ENCODE peak calls at places on chromosomes 7 and 10, in six cellular contexts. E is left ventricle myocardium superior; H is left cardiac atrium; R is stimulated activated effector memory CD8-positive, alpha-beta T cell treated with anti-CD3 and anti-CD28 coated beads, Interleukin-12 subunit alpha, Interleukin-12 subunit beta, amount 100 ng/mL, for 72 hours; N is activated naive CD4-positive, alpha-beta T cell; O is HL-60. A is an unnamed sample.

GRCh38 chr10:71124921-71125748 is 87.2 kb upstream of the UNC5B start:
- DNase-seq in E (peak), H (no peak), R (peak), N (no peak), O (no peak), A (no peak)

GRCh38 chr10:111175786-111176185 is 99.0 kb downstream of the ADRA2A start:
- DNase-seq in E (no peak), H (no peak), R (no peak), N (no peak), O (no peak), A (no peak)

GRCh38 chr10:28317735-28318134 is 14.9 kb upstream of the MPP7 start:
- DNase-seq in E (no peak), H (no peak), R (no peak), N (no peak), O (no peak), A (no peak)

GRCh38 chr7:6419310-6419773 is 28.4 kb downstream of the DAGLB start:
- DNase-seq in E (peak), H (no peak), R (no peak), N (no peak), O (no peak), A (no peak)

GRCh38 chr10:85792533-85792858 is 574.1 kb downstream of the GRID1 start:
- DNase-seq in E (no peak), H (no peak), R (no peak), N (no peak), O (no peak), A (no peak)

GRCh38 chr7:46566375-46566774 is 645.3 kb upstream of the IGFBP3 start:
- DNase-seq in E (no peak), H (no peak), R (no peak), N (no peak), O (no peak), A (no peak)

GRCh38 chr7:156610130-156610529 is 30.4 kb upstream of the RNF32 start:
- DNase-seq in E (no peak), H (no peak), R (no peak), N (no peak), O (no peak), A (no peak)

GRCh38 chr7:111486472-111487142 is 75.7 kb downstream of the IMMP2L start:
- DNase-seq in E (no peak), H (no peak), R (no peak), N (no peak), O (no peak), A (peak)

GRCh38 chr10:113605207-113605606 is 52.4 kb downstream of the HABP2 start:
- DNase-seq in E (no peak), H (no peak), R (no peak), N (no peak), O (no peak), A (no peak)

GRCh38 chr7:1748076-1748750 is 78.1 kb downstream of the ELFN1 start:
- DNase-seq in E (no peak), H (peak), R (no peak), N (no peak), O (no peak), A (no peak)

GRCh38 chr7:69739906-69740545 is 141.8 kb downstream of the AUTS2 start:
- DNase-seq in E (peak), H (peak), R (peak), N (no peak), O (no peak), A (peak)

GRCh38 chr7:23055582-23056178 is 41.8 kb upstream of the HYCC1 start:
- DNase-seq in E (no peak), H (no peak), R (peak), N (no peak), O (peak), A (peak)

GRCh38 chr10:6203331-6204062 is 765 bp downstream of the PFKFB3 start:
- DNase-seq in E (peak), H (peak), R (peak), N (peak), O (no peak), A (peak)

GRCh38 chr7:24979863-24980694 is at the start of gene OSBPL3:
- DNase-seq in E (peak), H (peak), R (peak), N (peak), O (peak), A (peak)

GRCh38 chr7:18464830-18465229 is 30.7 kb upstream of the HDAC9 start:
- DNase-seq in E (no peak), H (no peak), R (no peak), N (no peak), O (no peak), A (no peak)

GRCh38 chr7:16840094-16840493 is 35.3 kb upstream of the AGR2 start:
- DNase-seq in E (no peak), H (no peak), R (no peak), N (no peak), O (no peak), A (no peak)

GRCh38 chr7:54995631-54996340 is 23.0 kb upstream of the EGFR start:
- DNase-seq in E (no peak), H (no peak), R (no peak), N (no peak), O (peak), A (no peak)

GRCh38 chr7:33743594-33743993 is 161.7 kb upstream of the BMPER start:
- DNase-seq in E (no peak), H (no peak), R (no peak), N (no peak), O (no peak), A (no peak)

A was measured in AML-193.